ENCODE peak calls at places on chromosomes 13 and 19, in ten cellular contexts. X is bronchial epithelial cell; W is HFF-Myc; J is CD4-positive, alpha-beta T cell; K is heart right ventricle; V is lung; N is AG04449; Z is dorsolateral prefrontal cortex; F is suprapubic skin; H is heart left ventricle. T is an unnamed sample.

GRCh38 chr19:7533281-7533819 is 2.2 kb upstream of the PNPLA6 start:
- DNase-seq in X (peak), W (no peak), J (no peak), K (peak), V (peak), N (no peak), Z (no peak), F (no peak), H (peak), T (no peak)

GRCh38 chr13:50033696-50034095 is 18.5 kb downstream of the KCNRG start:
- DNase-seq in X (no peak), W (no peak), J (no peak), K (no peak), V (no peak), N (peak), Z (no peak), F (no peak), H (no peak), T (no peak)

GRCh38 chr19:22606954-22607652 is 27.0 kb upstream of the ZNF492 start:
- DNase-seq in X (no peak), W (no peak), J (no peak), K (no peak), V (peak), N (no peak), Z (no peak), F (no peak), H (peak), T (no peak)

GRCh38 chr19:28294395-28294794 is 918.6 kb downstream of the UQCRFS1 start:
- DNase-seq in X (no peak), W (peak), J (no peak), K (no peak), V (no peak), N (no peak), Z (no peak), F (no peak), H (no peak), T (no peak)

GRCh38 chr13:21060063-21060826 is 1.1 kb downstream of the LATS2 start:
- DNase-seq in X (no peak), W (no peak), J (no peak), K (peak), V (no peak), N (no peak), Z (no peak), F (no peak), H (peak), T (no peak)

GRCh38 chr19:6835501-6835900 is 51.9 kb upstream of the ADGRE1 start:
- DNase-seq in X (no peak), W (no peak), J (no peak), K (no peak), V (no peak), N (no peak), Z (no peak), F (no peak), H (no peak), T (no peak)

GRCh38 chr19:39390460-39390758 is 497 bp downstream of the PAF1 start:
- DNase-seq in X (peak), W (no peak), J (peak), K (no peak), V (peak), N (no peak), Z (no peak), F (no peak), H (no peak), T (no peak)

GRCh38 chr13:93473441-93474270 is 247.0 kb downstream of the GPC6 start:
- DNase-seq in X (no peak), W (no peak), J (no peak), K (no peak), V (no peak), N (no peak), Z (no peak), F (no peak), H (no peak), T (no peak)

GRCh38 chr13:35729926-35730627 is 253.6 kb upstream of the MAB21L1 start:
- DNase-seq in X (no peak), W (no peak), J (no peak), K (peak), V (no peak), N (no peak), Z (no peak), F (no peak), H (peak), T (no peak)

GRCh38 chr13:113121183-113121927 is 1.2 kb upstream of the F10 start:
- DNase-seq in X (no peak), W (no peak), J (no peak), K (no peak), V (no peak), N (no peak), Z (no peak), F (peak), H (no peak), T (no peak)

GRCh38 chr13:29577135-29578051 is 18.1 kb downstream of the SLC7A1 start:
- DNase-seq in X (no peak), W (no peak), J (no peak), K (peak), V (no peak), N (no peak), Z (no peak), F (no peak), H (peak), T (no peak)

GRCh38 chr19:3270908-3271307 is 46.4 kb downstream of the CELF5 start:
- DNase-seq in X (peak), W (peak), J (peak), K (no peak), V (no peak), N (no peak), Z (peak), F (no peak), H (no peak), T (no peak)

GRCh38 chr19:13883665-13884064 is 6.7 kb downstream of the NANOS3 start:
- DNase-seq in X (no peak), W (no peak), J (no peak), K (no peak), V (no peak), N (no peak), Z (no peak), F (no peak), H (no peak), T (no peak)
- TF ChIP-seq CTCF in X (peak), W (peak), J (no peak), K (no peak), V (no peak), N (peak), Z (no peak), F (no peak), H (no peak), T (no peak)

GRCh38 chr13:24301911-24302310 is 7.5 kb upstream of the C1QTNF9 start:
- DNase-seq in X (no peak), W (no peak), J (no peak), K (no peak), V (no peak), N (no peak), Z (no peak), F (no peak), H (no peak), T (no peak)
- TF ChIP-seq CTCF in X (no peak), W (no peak), J (no peak), K (no peak), V (no peak), N (no peak), Z (no peak), F (no peak), H (no peak), T (no peak)

DNA sequence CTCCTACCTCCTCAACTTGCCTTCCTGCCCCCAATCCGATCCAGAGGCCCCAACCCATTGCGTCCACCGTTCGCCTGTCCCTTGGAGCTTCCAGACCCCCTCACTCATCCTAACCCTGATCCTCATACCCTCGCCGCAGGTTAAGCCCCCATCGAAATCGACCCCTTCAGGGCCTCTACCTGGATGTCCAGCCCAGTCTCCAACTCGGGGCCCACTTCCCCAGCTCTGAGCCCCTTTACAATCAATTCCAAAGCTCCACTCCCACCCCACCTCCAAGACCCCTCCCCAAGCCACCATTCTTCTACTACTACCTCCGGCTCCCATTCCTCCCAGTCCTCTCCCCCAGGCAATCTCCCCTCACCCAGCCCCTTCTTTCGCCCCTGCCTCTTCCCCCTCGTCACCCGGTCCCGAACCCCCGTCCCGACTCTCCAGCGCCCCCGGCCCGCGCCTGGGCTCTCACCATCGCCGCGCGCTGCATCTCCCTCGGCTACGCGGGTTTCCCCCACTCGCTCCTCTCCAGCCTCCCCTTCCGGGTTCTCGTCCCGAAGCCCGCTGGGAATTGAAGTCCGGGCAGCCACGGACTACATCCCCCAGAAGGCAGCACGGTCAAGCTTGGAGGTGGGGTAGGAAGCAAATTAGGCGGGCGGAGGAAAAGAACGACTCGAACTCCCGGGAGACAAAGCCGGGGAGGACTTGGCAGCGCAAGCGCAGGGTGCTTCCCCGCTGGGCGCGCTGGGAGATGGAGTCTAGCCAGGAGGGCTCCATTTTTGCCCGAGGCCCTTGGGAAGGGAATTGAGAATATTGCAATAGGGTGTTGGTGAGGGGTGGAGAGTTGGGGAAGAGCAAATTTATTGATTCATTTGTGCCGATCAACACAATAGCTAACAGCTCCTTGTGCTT is at the start of gene FBXO46:
- DNase-seq in X (peak), W (peak), J (peak), K (peak), V (peak), N (peak), Z (peak), F (peak), H (peak), T (peak)
- TF ChIP-seq CTCF in X (peak), W (no peak), J (no peak), K (peak), V (no peak), N (peak), Z (no peak), F (no peak), H (no peak), T (no peak)

DNA sequence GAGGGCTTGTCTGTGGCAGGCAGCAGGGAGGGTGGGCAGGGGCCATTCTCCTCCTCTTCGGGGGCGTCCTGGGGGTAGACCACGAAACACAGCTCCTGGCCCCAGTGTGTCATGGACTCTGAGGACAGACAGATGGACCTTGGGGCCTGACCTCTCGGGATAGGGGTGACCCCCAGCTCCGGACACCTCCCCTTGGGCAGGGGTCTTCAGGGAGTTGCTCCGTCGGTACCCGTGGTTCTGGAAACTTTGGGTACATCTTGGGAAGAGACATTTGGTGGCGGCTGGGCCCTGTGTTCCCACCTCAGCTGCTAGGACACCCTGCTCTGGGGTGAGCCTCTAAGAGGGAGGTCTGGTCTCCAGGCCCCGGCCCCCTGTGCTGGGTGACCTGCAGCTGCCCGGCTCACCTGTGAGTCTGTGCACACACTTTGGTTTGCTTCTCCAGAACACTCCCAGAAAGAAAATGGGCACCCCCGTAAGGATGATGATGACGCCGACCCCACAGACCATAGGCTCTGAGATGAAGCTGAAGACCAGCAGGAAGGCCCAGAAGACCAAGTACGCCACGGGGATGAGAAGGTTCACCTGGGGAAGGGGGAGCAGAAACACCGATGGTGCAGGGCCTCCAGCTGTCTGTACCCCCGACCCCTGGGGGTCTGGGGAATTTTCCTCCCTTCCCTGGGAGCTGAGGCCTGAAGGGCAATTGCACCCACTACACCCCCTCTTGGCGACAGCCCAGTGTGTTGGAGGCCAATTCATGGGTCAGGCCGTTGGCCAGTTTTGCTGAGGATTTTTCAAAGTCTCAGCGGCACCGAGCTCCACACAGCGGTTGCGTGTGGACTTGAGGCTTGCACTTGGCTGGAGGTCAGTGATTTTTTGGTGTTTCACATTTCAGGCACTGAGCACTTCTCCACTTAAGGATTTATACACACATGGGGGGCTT is 15.0 kb downstream of the LRP3 start:
- DNase-seq in X (no peak), W (no peak), J (no peak), K (no peak), V (no peak), N (no peak), Z (no peak), F (no peak), H (peak), T (no peak)
- TF ChIP-seq CTCF in X (no peak), W (no peak), J (no peak), K (peak), V (no peak), N (no peak), Z (no peak), F (no peak), H (no peak), T (no peak)

GRCh38 chr13:71320452-71320851 is 546.6 kb downstream of the DACH1 start:
- DNase-seq in X (peak), W (peak), J (no peak), K (no peak), V (no peak), N (no peak), Z (no peak), F (no peak), H (no peak), T (no peak)
- TF ChIP-seq CTCF in X (peak), W (peak), J (no peak), K (no peak), V (no peak), N (no peak), Z (no peak), F (no peak), H (no peak), T (no peak)

GRCh38 chr19:15841875-15842569 is 26.6 kb upstream of the OR10H1 start:
- DNase-seq in X (no peak), W (no peak), J (no peak), K (no peak), V (no peak), N (no peak), Z (no peak), F (no peak), H (no peak), T (no peak)
- TF ChIP-seq CTCF in X (peak), W (no peak), J (no peak), K (no peak), V (no peak), N (no peak), Z (peak), F (no peak), H (no peak), T (no peak)